ENCODE peak calls at places on chromosomes 12 and 14, in five cellular contexts. Q is transverse colon, K is stomach, D is tibial nerve, I is SK-N-SH. E is an unnamed sample.

GRCh38 chr12:53185582-53186153 is 4.9 kb upstream of the CSAD start:
- DNase-seq in Q (no peak), K (no peak), D (no peak), I (no peak), E (no peak)

GRCh38 chr12:2559931-2560715 is 234.6 kb upstream of the FKBP4 start:
- DNase-seq in Q (no peak), K (no peak), D (no peak), I (no peak), E (no peak)

GRCh38 chr14:68814376-68815287 is 21.8 kb upstream of the ZFP36L1 start:
- DNase-seq in Q (peak), K (no peak), D (peak), I (peak), E (no peak)

GRCh38 chr12:38370311-38370710 is 53.7 kb downstream of the ALG10B start:
- DNase-seq in Q (no peak), K (no peak), D (no peak), I (no peak), E (no peak)

GRCh38 chr14:80535171-80535570 is 323.9 kb upstream of the DIO2 start:
- DNase-seq in Q (no peak), K (no peak), D (no peak), I (no peak), E (no peak)

GRCh38 chr12:12282761-12283160 is 15.9 kb upstream of the LRP6 start:
- DNase-seq in Q (no peak), K (no peak), D (no peak), I (no peak), E (no peak)

GRCh38 chr12:3107071-3107583 is 29.9 kb downstream of the TSPAN9 start:
- DNase-seq in Q (no peak), K (no peak), D (no peak), I (peak), E (no peak)

GRCh38 chr12:110349521-110350151 is 53.9 kb downstream of the ANAPC7 start:
- DNase-seq in Q (no peak), K (no peak), D (no peak), I (no peak), E (no peak)

GRCh38 chr12:124655317-124656213 is 88.2 kb upstream of the NCOR2 start:
- DNase-seq in Q (peak), K (peak), D (peak), I (peak), E (no peak)

GRCh38 chr12:118354903-118355302 is 17.8 kb downstream of the TAOK3 start:
- DNase-seq in Q (no peak), K (no peak), D (no peak), I (no peak), E (no peak)

GRCh38 chr12:2393996-2394395 is 341.2 kb downstream of the CACNA1C start:
- DNase-seq in Q (no peak), K (no peak), D (no peak), I (no peak), E (no peak)

GRCh38 chr14:70909788-70910614 is 2.7 kb downstream of the PCNX1 start:
- DNase-seq in Q (no peak), K (no peak), D (no peak), I (no peak), E (no peak)

GRCh38 chr12:22733756-22734155 is 108.8 kb downstream of the ETNK1 start:
- DNase-seq in Q (no peak), K (no peak), D (no peak), I (no peak), E (no peak)

GRCh38 chr14:100982764-100983163 is 79.2 kb upstream of the RTL1 start:
- DNase-seq in Q (no peak), K (no peak), D (no peak), I (no peak), E (no peak)

GRCh38 chr12:29066061-29066588 is 83.0 kb upstream of the FAR2 start:
- DNase-seq in Q (no peak), K (no peak), D (no peak), I (no peak), E (peak)

GRCh38 chr12:953776-954175 is 4.3 kb upstream of the RAD52 start:
- DNase-seq in Q (no peak), K (no peak), D (no peak), I (no peak), E (no peak)

GRCh38 chr12:76337583-76337982 is 10.6 kb downstream of the BBS10 start:
- DNase-seq in Q (no peak), K (no peak), D (no peak), I (no peak), E (no peak)

GRCh38 chr12:107594995-107595394 is 90.6 kb upstream of the PWP1 start:
- DNase-seq in Q (no peak), K (no peak), D (no peak), I (no peak), E (no peak)

GRCh38 chr12:109518820-109519665 is 41.6 kb downstream of the UBE3B start:
- DNase-seq in Q (peak), K (peak), D (peak), I (peak), E (no peak)

GRCh38 chr12:94498073-94498472 is 38.4 kb upstream of the CEP83 start:
- DNase-seq in Q (no peak), K (no peak), D (no peak), I (no peak), E (no peak)

GRCh38 chr12:88896958-88897357 is 316.7 kb upstream of the KITLG start:
- DNase-seq in Q (no peak), K (no peak), D (no peak), I (no peak), E (no peak)

GRCh38 chr12:120041386-120042231 is 52.6 kb downstream of the BICDL1 start:
- DNase-seq in Q (no peak), K (no peak), D (no peak), I (no peak), E (no peak)

GRCh38 chr12:7542813-7543212 is 39.2 kb upstream of the CD163 start:
- DNase-seq in Q (no peak), K (no peak), D (no peak), I (no peak), E (no peak)

GRCh38 chr12:7638764-7639570 is 26.7 kb downstream of the APOBEC1 start:
- DNase-seq in Q (peak), K (peak), D (peak), I (peak), E (no peak)

GRCh38 chr14:56482306-56482705 is 97.3 kb upstream of the TMEM260 start:
- DNase-seq in Q (no peak), K (no peak), D (no peak), I (no peak), E (no peak)

GRCh38 chr14:51094282-51094821 is 553 bp downstream of the TRIM9 start:
- DNase-seq in Q (no peak), K (no peak), D (no peak), I (peak), E (peak)

GRCh38 chr12:108191938-108192337 is 62.9 kb downstream of the WSCD2 start:
- DNase-seq in Q (no peak), K (no peak), D (no peak), I (no peak), E (no peak)

GRCh38 chr14:61678966-61679365 is 16.3 kb upstream of the HIF1A start:
- DNase-seq in Q (no peak), K (no peak), D (no peak), I (peak), E (no peak)

GRCh38 chr12:4984971-4985370 is 58.7 kb upstream of the KCNA5 start:
- DNase-seq in Q (no peak), K (no peak), D (no peak), I (no peak), E (no peak)

GRCh38 chr12:78210894-78211302 is 380.2 kb downstream of the NAV3 start:
- DNase-seq in Q (no peak), K (no peak), D (no peak), I (no peak), E (peak)

GRCh38 chr12:20616093-20616492 is 79.0 kb upstream of the SLCO1C1 start:
- DNase-seq in Q (no peak), K (no peak), D (no peak), I (no peak), E (no peak)

GRCh38 chr14:65959563-65960024 is 526.6 kb upstream of the CCDC196 start:
- DNase-seq in Q (no peak), K (no peak), D (no peak), I (no peak), E (no peak)

GRCh38 chr14:33404054-33404453 is 465.4 kb downstream of the NPAS3 start:
- DNase-seq in Q (no peak), K (no peak), D (no peak), I (no peak), E (no peak)

GRCh38 chr12:6230321-6231110 is 30.3 kb downstream of the CD9 start:
- DNase-seq in Q (peak), K (peak), D (peak), I (no peak), E (no peak)

GRCh38 chr14:85439696-85440328 is 90.1 kb upstream of the FLRT2 start:
- DNase-seq in Q (no peak), K (no peak), D (no peak), I (no peak), E (no peak)

GRCh38 chr12:103161582-103161981 is 204.1 kb downstream of the ASCL1 start:
- DNase-seq in Q (no peak), K (no peak), D (no peak), I (no peak), E (no peak)

GRCh38 chr14:33636715-33637114 is 314.2 kb downstream of the EGLN3 start:
- DNase-seq in Q (no peak), K (no peak), D (no peak), I (no peak), E (no peak)

DNA sequence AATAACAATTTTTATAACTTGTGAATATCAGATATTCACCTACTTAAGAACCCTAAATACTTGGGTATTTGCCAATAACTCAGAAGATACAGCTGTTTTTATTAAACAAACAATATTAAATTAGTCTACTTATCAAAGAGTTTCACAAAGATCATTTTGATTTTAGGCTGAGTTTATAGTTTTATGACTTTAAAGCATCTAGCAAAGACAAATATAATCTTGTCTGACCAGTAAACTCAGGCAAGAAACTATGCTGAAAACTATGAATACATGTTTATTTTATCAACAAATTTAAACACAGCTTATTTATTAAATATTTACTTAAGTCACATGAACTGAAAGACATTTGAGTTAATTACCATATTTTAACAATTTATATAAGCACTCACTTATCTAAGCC is 18.5 kb upstream of the SERPINA1 start:
- DNase-seq in Q (no peak), K (no peak), D (no peak), I (no peak), E (no peak)
- TF ChIP-seq EP300 in Q (no peak), K (no peak), D (no peak), I (no peak), E (no peak)

GRCh38 chr14:42014301-42014700 is 407.6 kb downstream of the LRFN5 start:
- DNase-seq in Q (no peak), K (no peak), D (no peak), I (no peak), E (no peak)
- TF ChIP-seq CTCF in Q (no peak), K (no peak), D (no peak), I (no peak), E (no peak)

GRCh38 chr12:46387697-46388096 is 15.1 kb upstream of the SLC38A2 start:
- DNase-seq in Q (peak), K (no peak), D (no peak), I (no peak), E (no peak)

GRCh38 chr12:46390304-46390703 is 17.7 kb upstream of the SLC38A2 start:
- DNase-seq in Q (no peak), K (no peak), D (no peak), I (no peak), E (no peak)

GRCh38 chr12:46390881-46391280 is 18.3 kb upstream of the SLC38A2 start:
- DNase-seq in Q (no peak), K (no peak), D (no peak), I (no peak), E (no peak)

GRCh38 chr12:46388427-46388992 is 15.9 kb upstream of the SLC38A2 start:
- DNase-seq in Q (no peak), K (no peak), D (no peak), I (no peak), E (no peak)

GRCh38 chr12:46389130-46389616 is 16.6 kb upstream of the SLC38A2 start:
- DNase-seq in Q (no peak), K (no peak), D (peak), I (no peak), E (no peak)
- H3K27ac ChIP-seq in Q (peak), K (peak), D (peak), I (peak), E (no peak)

GRCh38 chr12:31603546-31604009 is 12.6 kb upstream of the DENND5B start:
- DNase-seq in Q (peak), K (no peak), D (no peak), I (no peak), E (no peak)

GRCh38 chr12:31597066-31597465 is 6.1 kb upstream of the DENND5B start:
- DNase-seq in Q (no peak), K (no peak), D (no peak), I (no peak), E (no peak)

GRCh38 chr12:31599053-31599452 is 8.1 kb upstream of the DENND5B start:
- DNase-seq in Q (no peak), K (no peak), D (no peak), I (no peak), E (no peak)

GRCh38 chr12:31600252-31600651 is 9.3 kb upstream of the DENND5B start:
- DNase-seq in Q (no peak), K (no peak), D (no peak), I (no peak), E (no peak)

GRCh38 chr12:31600764-31601163 is 9.8 kb upstream of the DENND5B start:
- DNase-seq in Q (no peak), K (no peak), D (no peak), I (no peak), E (no peak)
- TF ChIP-seq EP300 in Q (no peak), K (no peak), D (no peak), I (no peak), E (no peak)

E was measured in upper lobe of left lung.